ENCODE peak calls at places on chromosomes 13 and 19, in eight cellular contexts. V is stimulated activated CD4-positive, alpha-beta T cell treated with anti-CD3 and anti-CD28 coated beads, Interleukin-2, amount 100 ng/mL, for 48 hours; D is NB4; X is stimulated activated CD8-positive, alpha-beta memory T cell treated with anti-CD3 and anti-CD28 coated beads, Interleukin-15, amount 100 ng/mL, for 4 hours; S is mammary epithelial cell; K is activated gamma-delta T cell treated with anti-CD3 and anti-CD28 coated beads, Interleukin-2, amount 50 U/mL, for 16 hours; T is effector memory CD8-positive, alpha-beta T cell; C is HCEC 1CT. L is an unnamed sample.
A peak's percentile ranks its signal among the peaks of the same experiment; 100 is the strongest.

GRCh38 chr19:18112989-18113478 is 15.5 kb downstream of the MAST3 start:
- DNase-seq in V (peak; percentile 75), D (peak; percentile 85), X (no peak), S (peak; percentile 75), K (peak; percentile 64), T (peak; percentile 67), C (peak; percentile 65), L (peak; percentile 88)

GRCh38 chr19:7562646-7563393 is 27.3 kb downstream of the PNPLA6 start:
- DNase-seq in V (no peak), D (peak; percentile 40), X (no peak), S (no peak), K (no peak), T (no peak), C (no peak), L (no peak)

GRCh38 chr19:51702103-51702753 is 9.1 kb downstream of the SPACA6 start:
- DNase-seq in V (peak; percentile 50), D (no peak), X (no peak), S (peak; percentile 63), K (no peak), T (peak; percentile 20), C (no peak), L (peak; percentile 93)

GRCh38 chr13:73069206-73069815 is 10.5 kb downstream of the KLF5 start:
- DNase-seq in V (no peak), D (no peak), X (no peak), S (no peak), K (no peak), T (no peak), C (peak; percentile 35), L (no peak)

GRCh38 chr19:40070058-40070457 is 14.0 kb upstream of the ZNF780B start:
- DNase-seq in V (no peak), D (no peak), X (no peak), S (no peak), K (no peak), T (no peak), C (no peak), L (no peak)

GRCh38 chr13:110475117-110475516 is 86.4 kb downstream of the RAB20 start:
- DNase-seq in V (no peak), D (no peak), X (no peak), S (no peak), K (no peak), T (no peak), C (no peak), L (peak; percentile 68)

GRCh38 chr19:33450689-33451088 is 70.9 kb downstream of the PEPD start:
- DNase-seq in V (no peak), D (no peak), X (no peak), S (no peak), K (no peak), T (no peak), C (no peak), L (no peak)

GRCh38 chr19:1512671-1513491 is at the start of gene ADAMTSL5:
- DNase-seq in V (peak; percentile 73), D (peak; percentile 74), X (peak; percentile 33), S (peak; percentile 76), K (peak; percentile 40), T (peak; percentile 39), C (peak; percentile 68), L (no peak)

GRCh38 chr19:52992109-52993004 is 21.4 kb upstream of the ERVV-1 start:
- DNase-seq in V (no peak), D (no peak), X (no peak), S (no peak), K (no peak), T (no peak), C (no peak), L (no peak)

GRCh38 chr13:107512551-107512950 is 702.8 kb downstream of the LIG4 start:
- DNase-seq in V (no peak), D (no peak), X (no peak), S (no peak), K (no peak), T (no peak), C (no peak), L (no peak)

GRCh38 chr13:23969672-23970071 is 72.4 kb upstream of the C1QTNF9B start:
- DNase-seq in V (no peak), D (no peak), X (no peak), S (no peak), K (no peak), T (no peak), C (no peak), L (no peak)

GRCh38 chr19:11887247-11887617 is 350 bp upstream of the ZNF69 start:
- DNase-seq in V (no peak), D (no peak), X (no peak), S (no peak), K (no peak), T (no peak), C (no peak), L (no peak)

GRCh38 chr19:49567722-49568454 is 12.5 kb downstream of the NOSIP start:
- DNase-seq in V (no peak), D (peak; percentile 70), X (no peak), S (no peak), K (peak; percentile 65), T (peak; percentile 67), C (no peak), L (no peak)

GRCh38 chr19:39514840-39515550 is at the start of gene SELENOV:
- DNase-seq in V (no peak), D (no peak), X (no peak), S (no peak), K (no peak), T (no peak), C (no peak), L (no peak)

GRCh38 chr13:111587249-111587648 is 266.8 kb downstream of the TEX29 start:
- DNase-seq in V (no peak), D (no peak), X (no peak), S (no peak), K (no peak), T (no peak), C (no peak), L (no peak)